ENCODE peak calls at places on chromosomes 3 and 15, in seven cellular contexts. M is effector CD4-positive, alpha-beta T cell; J is activated CD8-positive, alpha-beta memory T cell treated with anti-CD3 and anti-CD28 coated beads, Interleukin-2, amount 50 U/mL, for 48 hours; Z is RWPE1; A is cardiac muscle cell; L is AG04450; H is left ventricle myocardium superior. D is an unnamed sample.

GRCh38 chr15:91696981-91697380 is 156.5 kb upstream of the SLCO3A1 start:
- DNase-seq in M (no peak), J (no peak), Z (no peak), A (no peak), L (no peak), H (no peak), D (no peak)

GRCh38 chr15:64763874-64764273 is 11.5 kb downstream of the RBPMS2 start:
- DNase-seq in M (no peak), J (no peak), Z (no peak), A (no peak), L (no peak), H (no peak), D (no peak)

GRCh38 chr3:45365060-45365459 is 23.3 kb upstream of the LARS2 start:
- DNase-seq in M (no peak), J (no peak), Z (no peak), A (no peak), L (no peak), H (no peak), D (no peak)

GRCh38 chr3:78978037-78978436 is 789.8 kb downstream of the ROBO1 start:
- DNase-seq in M (no peak), J (no peak), Z (peak; percentile 20), A (no peak), L (no peak), H (no peak), D (peak; percentile 13)

GRCh38 chr3:188264231-188265213 is 110.6 kb downstream of the LPP start:
- DNase-seq in M (no peak), J (no peak), Z (no peak), A (no peak), L (no peak), H (no peak), D (no peak)

GRCh38 chr3:65988440-65988839 is 50.3 kb downstream of the MAGI1 start:
- DNase-seq in M (no peak), J (no peak), Z (no peak), A (no peak), L (no peak), H (no peak), D (no peak)

GRCh38 chr3:72960812-72961518 is 35.6 kb upstream of the PPP4R2 start:
- DNase-seq in M (no peak), J (peak; percentile 53), Z (no peak), A (peak; percentile 86), L (peak; percentile 33), H (peak; percentile 62), D (peak; percentile 66)

GRCh38 chr3:43870110-43870509 is 179.4 kb downstream of the ABHD5 start:
- DNase-seq in M (no peak), J (no peak), Z (peak; percentile 74), A (no peak), L (peak; percentile 26), H (no peak), D (no peak)

GRCh38 chr3:132783152-132783551 is 60.9 kb upstream of the NPHP3 start:
- DNase-seq in M (no peak), J (no peak), Z (no peak), A (no peak), L (no peak), H (no peak), D (no peak)

GRCh38 chr3:185737740-185738680 is 86.8 kb downstream of the IGF2BP2 start:
- DNase-seq in M (no peak), J (no peak), Z (no peak), A (no peak), L (no peak), H (no peak), D (no peak)

GRCh38 chr15:72063186-72063585 is 54.8 kb downstream of the MYO9A start:
- DNase-seq in M (no peak), J (no peak), Z (no peak), A (no peak), L (no peak), H (no peak), D (no peak)

GRCh38 chr15:78364233-78364632 is 24.1 kb downstream of the CRABP1 start:
- DNase-seq in M (no peak), J (no peak), Z (no peak), A (no peak), L (no peak), H (peak; percentile 39), D (no peak)

GRCh38 chr15:77654975-77655374 is 22.3 kb upstream of the LINGO1 start:
- DNase-seq in M (no peak), J (no peak), Z (no peak), A (peak; percentile 58), L (no peak), H (no peak), D (peak; percentile 63)

GRCh38 chr3:69892706-69893105 is 106.8 kb upstream of the SAMMSON start:
- DNase-seq in M (no peak), J (no peak), Z (no peak), A (no peak), L (no peak), H (no peak), D (no peak)

GRCh38 chr15:33402640-33403039 is 91.9 kb downstream of the RYR3 start:
- DNase-seq in M (no peak), J (no peak), Z (no peak), A (no peak), L (no peak), H (no peak), D (no peak)

GRCh38 chr3:158696618-158697017 is 24.2 kb upstream of the LXN start:
- DNase-seq in M (no peak), J (no peak), Z (no peak), A (no peak), L (no peak), H (no peak), D (no peak)

GRCh38 chr3:82807781-82808180 is 1046.3 kb upstream of the GBE1 start:
- DNase-seq in M (no peak), J (no peak), Z (no peak), A (no peak), L (no peak), H (peak; percentile 19), D (no peak)

GRCh38 chr3:127226946-127227842 is 34.3 kb downstream of the PRR23E start:
- DNase-seq in M (no peak), J (no peak), Z (no peak), A (no peak), L (no peak), H (no peak), D (no peak)

GRCh38 chr3:24810881-24811280 is 316.2 kb upstream of the THRB start:
- DNase-seq in M (no peak), J (no peak), Z (no peak), A (peak; percentile 12), L (no peak), H (no peak), D (no peak)

GRCh38 chr3:115626006-115626409 is 2.7 kb downstream of the GAP43 start:
- DNase-seq in M (no peak), J (no peak), Z (no peak), A (no peak), L (no peak), H (no peak), D (no peak)

GRCh38 chr3:132006605-132007204 is 28.1 kb downstream of the CPNE4 start:
- DNase-seq in M (no peak), J (no peak), Z (peak; percentile 44), A (peak; percentile 52), L (no peak), H (no peak), D (peak; percentile 56)

GRCh38 chr3:64104691-64105101 is 81.4 kb upstream of the PSMD6 start:
- DNase-seq in M (no peak), J (no peak), Z (peak; percentile 69), A (no peak), L (no peak), H (no peak), D (no peak)